ENCODE peak calls at places on chromosomes 1 and 21, in six cellular contexts. V, G, T, O, F and L are unnamed samples.

GRCh38 chr1:177249231-177249630 is 78.5 kb downstream of the BRINP2 start:
- DNase-seq in V (no peak), G (no peak), T (no peak), O (peak), F (peak), L (no peak)

GRCh38 chr21:46194374-46195334 is 10.4 kb upstream of the SPATC1L start:
- DNase-seq in V (no peak), G (no peak), T (no peak), O (peak), F (no peak), L (no peak)

GRCh38 chr21:22898061-22898460 is 1899.9 kb downstream of the NCAM2 start:
- DNase-seq in V (no peak), G (no peak), T (no peak), O (no peak), F (no peak), L (no peak)

GRCh38 chr21:20882462-20883415 is 115.5 kb upstream of the NCAM2 start:
- DNase-seq in V (no peak), G (peak), T (peak), O (no peak), F (peak), L (peak)

GRCh38 chr21:46082638-46083270 is 15.2 kb upstream of the COL6A2 start:
- DNase-seq in V (no peak), G (no peak), T (no peak), O (peak), F (no peak), L (no peak)

GRCh38 chr1:70963374-70963773 is 84.2 kb downstream of the PTGER3 start:
- DNase-seq in V (no peak), G (no peak), T (no peak), O (no peak), F (no peak), L (no peak)

GRCh38 chr1:45802343-45803298 is 791 bp upstream of the MAST2 start:
- DNase-seq in V (no peak), G (peak), T (peak), O (peak), F (peak), L (peak)

GRCh38 chr1:24786191-24786590 is 40.9 kb downstream of the CLIC4 start:
- DNase-seq in V (no peak), G (no peak), T (no peak), O (no peak), F (no peak), L (no peak)

GRCh38 chr1:39788758-39789570 is at the start of gene BMP8B:
- DNase-seq in V (peak), G (no peak), T (peak), O (peak), F (peak), L (peak)

GRCh38 chr1:248853668-248854375 is 5.1 kb downstream of the ZNF692 start:
- DNase-seq in V (no peak), G (no peak), T (no peak), O (no peak), F (no peak), L (no peak)

GRCh38 chr1:159007734-159008133 is 2.0 kb upstream of the IFI16 start:
- DNase-seq in V (no peak), G (no peak), T (no peak), O (no peak), F (no peak), L (no peak)

GRCh38 chr1:33429846-33430750 is 797 bp downstream of the PHC2 start:
- DNase-seq in V (no peak), G (no peak), T (peak), O (peak), F (peak), L (peak)

GRCh38 chr1:238581332-238581731 is 690.6 kb upstream of the ZP4 start:
- DNase-seq in V (no peak), G (no peak), T (no peak), O (no peak), F (no peak), L (no peak)